ENCODE peak calls at places on chromosomes 5 and 9, in five cellular contexts. One of them, this sample, is unnamed.

GRCh38 chr5:132814441-132815294 is 1.6 kb downstream of the SOWAHA start:
- DNase-seq in HCT116: no peak
- DNase-seq in IMR-90: no peak
- DNase-seq in lung: no peak
- DNase-seq in heart right ventricle: no peak
- DNase-seq in this sample: no peak

GRCh38 chr9:117739620-117740347 is 35.6 kb downstream of the TLR4 start:
- DNase-seq in HCT116: no peak
- DNase-seq in IMR-90: no peak
- DNase-seq in heart right ventricle: no peak
- DNase-seq in lung: no peak
- DNase-seq in this sample: no peak

GRCh38 chr9:90141723-90142122 is 500.9 kb downstream of the DIRAS2 start:
- DNase-seq in IMR-90: peak; percentile 29
- DNase-seq in heart right ventricle: no peak
- DNase-seq in lung: no peak
- DNase-seq in HCT116: no peak
- DNase-seq in this sample: peak; percentile 30

GRCh38 chr5:95858023-95858461 is 35.5 kb upstream of the GLRX start:
- DNase-seq in heart right ventricle: peak; percentile 38
- DNase-seq in IMR-90: peak; percentile 93
- DNase-seq in HCT116: no peak
- DNase-seq in lung: peak; percentile 62
- DNase-seq in this sample: no peak

GRCh38 chr5:150244209-150244608 is 45.4 kb downstream of the CAMK2A start:
- DNase-seq in lung: no peak
- DNase-seq in heart right ventricle: no peak
- DNase-seq in IMR-90: no peak
- DNase-seq in HCT116: no peak
- DNase-seq in this sample: no peak

GRCh38 chr5:72213482-72213881 is 106.2 kb downstream of the MAP1B start:
- DNase-seq in lung: no peak
- DNase-seq in heart right ventricle: no peak
- DNase-seq in IMR-90: no peak
- DNase-seq in HCT116: no peak
- DNase-seq in this sample: no peak

GRCh38 chr5:105475401-105475800 is 1912.8 kb upstream of the NUDT12 start:
- DNase-seq in IMR-90: no peak
- DNase-seq in lung: no peak
- DNase-seq in heart right ventricle: no peak
- DNase-seq in HCT116: no peak
- DNase-seq in this sample: no peak

GRCh38 chr5:100406640-100407039 is 128.5 kb upstream of the FAM174A start:
- DNase-seq in IMR-90: peak; percentile 16
- DNase-seq in HCT116: no peak
- DNase-seq in lung: no peak
- DNase-seq in heart right ventricle: peak; percentile 10
- DNase-seq in this sample: no peak

GRCh38 chr5:170633235-170634041 is 129.6 kb downstream of the KCNIP1 start:
- DNase-seq in HCT116: peak; percentile 50
- DNase-seq in heart right ventricle: peak; percentile 80
- DNase-seq in lung: peak; percentile 59
- DNase-seq in IMR-90: peak; percentile 65
- DNase-seq in this sample: peak; percentile 97

GRCh38 chr5:95899848-95900247 is 61.8 kb downstream of the ELL2 start:
- DNase-seq in lung: no peak
- DNase-seq in HCT116: no peak
- DNase-seq in heart right ventricle: no peak
- DNase-seq in IMR-90: no peak
- DNase-seq in this sample: no peak

GRCh38 chr9:6198251-6198650 is 17.4 kb upstream of the IL33 start:
- DNase-seq in HCT116: no peak
- DNase-seq in IMR-90: no peak
- DNase-seq in lung: no peak
- DNase-seq in heart right ventricle: no peak
- DNase-seq in this sample: no peak

GRCh38 chr5:91049800-91050199 is 333.3 kb downstream of the ARRDC3 start:
- DNase-seq in lung: no peak
- DNase-seq in IMR-90: peak; percentile 34
- DNase-seq in heart right ventricle: no peak
- DNase-seq in HCT116: no peak
- DNase-seq in this sample: no peak

GRCh38 chr9:118083161-118083560 is 379.0 kb downstream of the TLR4 start:
- DNase-seq in heart right ventricle: no peak
- DNase-seq in lung: no peak
- DNase-seq in IMR-90: no peak
- DNase-seq in HCT116: no peak
- DNase-seq in this sample: no peak

GRCh38 chr5:134092875-134093274 is 21.6 kb upstream of the TCF7 start:
- DNase-seq in lung: no peak
- DNase-seq in heart right ventricle: no peak
- DNase-seq in HCT116: no peak
- DNase-seq in IMR-90: peak; percentile 22
- DNase-seq in this sample: no peak

GRCh38 chr5:99034336-99034735 is 105.5 kb upstream of the CHD1 start:
- DNase-seq in heart right ventricle: no peak
- DNase-seq in HCT116: no peak
- DNase-seq in IMR-90: peak; percentile 59
- DNase-seq in lung: no peak
- DNase-seq in this sample: no peak

GRCh38 chr9:88776717-88777497 is 214.4 kb upstream of the S1PR3 start:
- DNase-seq in IMR-90: peak; percentile 87
- DNase-seq in heart right ventricle: no peak
- DNase-seq in lung: no peak
- DNase-seq in HCT116: no peak
- DNase-seq in this sample: no peak

GRCh38 chr9:21836437-21837161 is 34.2 kb downstream of the MTAP start:
- DNase-seq in heart right ventricle: no peak
- DNase-seq in IMR-90: peak; percentile 100
- DNase-seq in HCT116: peak; percentile 94
- DNase-seq in lung: no peak
- DNase-seq in this sample: no peak

GRCh38 chr9:21919377-21920362 is 74.5 kb downstream of the CDKN2A start:
- DNase-seq in heart right ventricle: no peak
- DNase-seq in IMR-90: peak; percentile 88
- DNase-seq in HCT116: peak; percentile 37
- DNase-seq in lung: no peak
- DNase-seq in this sample: no peak

GRCh38 chr5:172097356-172097755 is 90.7 kb downstream of the STK10 start:
- DNase-seq in IMR-90: peak; percentile 72
- DNase-seq in lung: no peak
- DNase-seq in heart right ventricle: no peak
- DNase-seq in HCT116: no peak
- DNase-seq in this sample: peak; percentile 29

DNA sequence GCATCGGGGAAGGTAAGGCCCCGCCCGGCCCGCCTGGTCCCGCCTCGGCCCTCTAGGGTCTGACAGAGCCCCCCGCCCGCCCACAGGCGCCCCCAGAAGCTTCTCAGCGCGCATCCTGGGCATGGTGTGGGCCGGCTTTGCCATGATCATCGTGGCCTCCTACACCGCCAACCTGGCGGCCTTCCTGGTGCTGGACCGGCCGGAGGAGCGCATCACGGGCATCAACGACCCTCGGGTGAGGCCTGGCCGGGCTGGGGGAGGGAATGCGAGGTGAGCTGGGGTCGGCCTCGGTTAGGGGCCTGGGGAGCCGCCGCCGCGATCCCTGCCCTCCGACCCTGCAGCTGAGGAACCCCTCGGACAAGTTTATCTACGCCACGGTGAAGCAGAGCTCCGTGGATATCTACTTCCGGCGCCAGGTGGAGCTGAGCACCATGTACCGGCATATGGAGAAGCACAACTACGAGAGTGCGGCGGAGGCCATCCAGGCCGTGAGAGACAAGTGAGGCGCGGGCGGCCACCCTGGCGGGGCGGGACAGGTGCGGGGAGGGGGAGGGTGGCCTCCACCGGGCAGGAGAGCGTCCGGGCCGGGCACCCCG is 7.2 kb downstream of the LRRC26 start:
- DNase-seq in lung: no peak
- DNase-seq in heart right ventricle: no peak
- DNase-seq in HCT116: no peak
- DNase-seq in IMR-90: no peak
- DNase-seq in this sample: peak; percentile 87
- H3K4me3 ChIP-seq in lung: no peak overlapping the region
- H3K4me3 ChIP-seq in heart right ventricle: peak overlapping the region; percentile 32
- H3K4me3 ChIP-seq in HCT116: peak overlapping the region; percentile 70
- H3K4me3 ChIP-seq in IMR-90: peak overlapping the region; percentile 31
- H3K4me3 ChIP-seq in this sample: peak overlapping the region; percentile 46

GRCh38 chr5:1232780-1233179 is 7.6 kb downstream of the SLC6A18 start:
- DNase-seq in HCT116: no peak
- DNase-seq in lung: no peak
- DNase-seq in IMR-90: no peak
- DNase-seq in heart right ventricle: no peak
- DNase-seq in this sample: no peak
- H3K27me3 ChIP-seq in HCT116: no peaks in the 10 kb centered on the region
- H3K27me3 ChIP-seq in lung: no peaks in the 10 kb centered on the region
- H3K27me3 ChIP-seq in IMR-90: peaks cover 2% of the 10 kb centered on the region
- H3K27me3 ChIP-seq in heart right ventricle: peaks cover 19% of the 10 kb centered on the region
- H3K27me3 ChIP-seq in this sample: no peaks in the 10 kb centered on the region

GRCh38 chr9:109068764-109069163 is 51.0 kb downstream of the TMEM245 start:
- DNase-seq in IMR-90: no peak
- DNase-seq in HCT116: no peak
- DNase-seq in heart right ventricle: no peak
- DNase-seq in lung: no peak
- DNase-seq in this sample: no peak

GRCh38 chr9:109060235-109060634 is 46.9 kb upstream of the CTNNAL1 start:
- DNase-seq in IMR-90: no peak
- DNase-seq in lung: no peak
- DNase-seq in heart right ventricle: no peak
- DNase-seq in HCT116: no peak
- DNase-seq in this sample: no peak

GRCh38 chr9:109062543-109062942 is 49.2 kb upstream of the CTNNAL1 start:
- DNase-seq in HCT116: no peak
- DNase-seq in heart right ventricle: no peak
- DNase-seq in IMR-90: no peak
- DNase-seq in lung: no peak
- DNase-seq in this sample: no peak

GRCh38 chr9:109064963-109065701 is 51.8 kb upstream of the CTNNAL1 start:
- DNase-seq in heart right ventricle: no peak
- DNase-seq in HCT116: peak; percentile 6
- DNase-seq in IMR-90: peak; percentile 54
- DNase-seq in lung: no peak
- DNase-seq in this sample: no peak

GRCh38 chr9:109063765-109064164 is 50.5 kb upstream of the CTNNAL1 start:
- DNase-seq in heart right ventricle: no peak
- DNase-seq in HCT116: peak; percentile 8
- DNase-seq in IMR-90: peak; percentile 57
- DNase-seq in lung: peak; percentile 41
- DNase-seq in this sample: no peak
- H3K36me3 ChIP-seq in heart right ventricle: peaks cover 49% of the 10 kb centered on the region
- H3K36me3 ChIP-seq in HCT116: peaks cover 13% of the 10 kb centered on the region
- H3K36me3 ChIP-seq in IMR-90: peaks cover 30% of the 10 kb centered on the region
- H3K36me3 ChIP-seq in lung: peaks cover 17% of the 10 kb centered on the region
- H3K36me3 ChIP-seq in this sample: peaks cover 10% of the 10 kb centered on the region

GRCh38 chr9:3398232-3398648 is 127.6 kb downstream of the RFX3 start:
- DNase-seq in lung: no peak
- DNase-seq in IMR-90: no peak
- DNase-seq in HCT116: no peak
- DNase-seq in heart right ventricle: no peak
- DNase-seq in this sample: no peak
- H3K4me3 ChIP-seq in lung: no peak overlapping the region
- H3K4me3 ChIP-seq in IMR-90: no peak overlapping the region
- H3K4me3 ChIP-seq in HCT116: no peak overlapping the region
- H3K4me3 ChIP-seq in heart right ventricle: no peak overlapping the region
- H3K4me3 ChIP-seq in this sample: no peak overlapping the region

GRCh38 chr9:14345586-14346237 is 31.8 kb upstream of the NFIB start:
- DNase-seq in IMR-90: no peak
- DNase-seq in lung: no peak
- DNase-seq in heart right ventricle: no peak
- DNase-seq in HCT116: no peak
- DNase-seq in this sample: peak; percentile 50
- H3K27me3 ChIP-seq in IMR-90: peaks cover 97% of the 10 kb centered on the region
- H3K27me3 ChIP-seq in lung: no peaks in the 10 kb centered on the region
- H3K27me3 ChIP-seq in heart right ventricle: no peaks in the 10 kb centered on the region
- H3K27me3 ChIP-seq in HCT116: peaks cover 27% of the 10 kb centered on the region
- H3K27me3 ChIP-seq in this sample: peaks cover 97% of the 10 kb centered on the region

GRCh38 chr9:96554326-96554725 is 65.3 kb downstream of the CDC14B start:
- DNase-seq in HCT116: no peak
- DNase-seq in lung: no peak
- DNase-seq in IMR-90: peak; percentile 43
- DNase-seq in heart right ventricle: no peak
- DNase-seq in this sample: no peak
- H3K36me3 ChIP-seq in HCT116: no peaks in the 10 kb centered on the region
- H3K36me3 ChIP-seq in lung: peaks cover 1% of the 10 kb centered on the region
- H3K36me3 ChIP-seq in IMR-90: peaks cover 5% of the 10 kb centered on the region
- H3K36me3 ChIP-seq in heart right ventricle: no peaks in the 10 kb centered on the region
- H3K36me3 ChIP-seq in this sample: no peaks in the 10 kb centered on the region

DNA sequence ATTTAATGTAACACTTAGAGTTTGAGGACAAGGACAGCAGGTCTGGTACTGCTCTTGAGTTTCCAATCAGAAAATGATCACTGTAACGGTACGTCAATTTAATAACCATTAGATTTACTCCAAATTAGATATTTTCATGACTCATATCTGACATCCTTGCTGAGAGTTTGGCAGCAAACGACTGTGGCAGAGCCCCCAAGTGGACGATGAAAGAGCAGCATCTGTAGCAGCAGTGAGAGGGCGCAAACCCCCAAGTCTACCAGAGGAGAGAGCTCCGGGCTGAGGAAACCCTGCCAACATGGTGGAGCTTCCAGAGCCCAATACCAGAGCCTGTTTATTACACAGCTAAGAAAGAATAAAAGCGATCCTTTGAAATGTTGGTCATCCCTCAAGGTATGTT is 73.2 kb upstream of the EPB41L4A start:
- DNase-seq in heart right ventricle: peak; percentile 25
- DNase-seq in IMR-90: peak; percentile 23
- DNase-seq in lung: peak; percentile 45
- DNase-seq in HCT116: peak; percentile 57
- DNase-seq in this sample: peak; percentile 61
- H3K4me3 ChIP-seq in heart right ventricle: no peak overlapping the region
- H3K4me3 ChIP-seq in IMR-90: no peak overlapping the region
- H3K4me3 ChIP-seq in lung: no peak overlapping the region
- H3K4me3 ChIP-seq in HCT116: no peak overlapping the region
- H3K4me3 ChIP-seq in this sample: no peak overlapping the region

GRCh38 chr5:123882946-123883345 is 371.0 kb downstream of the CSNK1G3 start:
- DNase-seq in HCT116: no peak
- DNase-seq in lung: no peak
- DNase-seq in IMR-90: no peak
- DNase-seq in heart right ventricle: no peak
- DNase-seq in this sample: no peak
- H3K27me3 ChIP-seq in HCT116: no peaks in the 10 kb centered on the region
- H3K27me3 ChIP-seq in lung: no peaks in the 10 kb centered on the region
- H3K27me3 ChIP-seq in IMR-90: no peaks in the 10 kb centered on the region
- H3K27me3 ChIP-seq in heart right ventricle: no peaks in the 10 kb centered on the region
- H3K27me3 ChIP-seq in this sample: no peaks in the 10 kb centered on the region

GRCh38 chr5:67193479-67193878 is 3.1 kb downstream of the CD180 start:
- DNase-seq in IMR-90: no peak
- DNase-seq in lung: no peak
- DNase-seq in HCT116: no peak
- DNase-seq in heart right ventricle: no peak
- DNase-seq in this sample: no peak

GRCh38 chr5:67196537-67197059 is at the start of gene CD180:
- DNase-seq in HCT116: no peak
- DNase-seq in heart right ventricle: peak; percentile 37
- DNase-seq in IMR-90: no peak
- DNase-seq in lung: no peak
- DNase-seq in this sample: no peak

GRCh38 chr5:67195406-67196275 is 958 bp downstream of the CD180 start:
- DNase-seq in HCT116: no peak
- DNase-seq in lung: no peak
- DNase-seq in IMR-90: no peak
- DNase-seq in heart right ventricle: no peak
- DNase-seq in this sample: no peak

GRCh38 chr5:67192719-67193464 is 3.7 kb downstream of the CD180 start:
- DNase-seq in heart right ventricle: no peak
- DNase-seq in HCT116: no peak
- DNase-seq in lung: no peak
- DNase-seq in IMR-90: no peak
- DNase-seq in this sample: no peak

GRCh38 chr5:67194169-67194568 is 2.4 kb downstream of the CD180 start:
- DNase-seq in lung: no peak
- DNase-seq in IMR-90: no peak
- DNase-seq in HCT116: no peak
- DNase-seq in heart right ventricle: no peak
- DNase-seq in this sample: no peak
- H3K36me3 ChIP-seq in lung: no peaks in the 10 kb centered on the region
- H3K36me3 ChIP-seq in IMR-90: no peaks in the 10 kb centered on the region
- H3K36me3 ChIP-seq in HCT116: no peaks in the 10 kb centered on the region
- H3K36me3 ChIP-seq in heart right ventricle: no peaks in the 10 kb centered on the region
- H3K36me3 ChIP-seq in this sample: no peaks in the 10 kb centered on the region

This sample was measured in H7.